ENCODE peak calls at places on chromosomes 2 and 18, in four cellular contexts. H is spleen, M is prostate gland, Q is sigmoid colon. N is an unnamed sample.

GRCh38 chr2:110837421-110838409 is 105.3 kb downstream of the ACOXL start:
- DNase-seq in H (no peak), M (no peak), Q (no peak), N (no peak)

GRCh38 chr18:11167778-11168177 is 18.4 kb upstream of the PIEZO2 start:
- DNase-seq in H (no peak), M (no peak), Q (no peak), N (no peak)

GRCh38 chr2:24652265-24653232 is 140.6 kb downstream of the PTRHD1 start:
- DNase-seq in H (no peak), M (no peak), Q (no peak), N (no peak)

GRCh38 chr18:78352905-78353304 is 626.7 kb upstream of the SALL3 start:
- DNase-seq in H (no peak), M (no peak), Q (no peak), N (no peak)

GRCh38 chr2:175203621-175204496 is 22.3 kb upstream of the ATP5MC3 start:
- DNase-seq in H (peak; percentile 76), M (peak; percentile 27), Q (peak; percentile 71), N (no peak)

GRCh38 chr2:40103590-40103989 is 324.5 kb upstream of the THUMPD2 start:
- DNase-seq in H (no peak), M (no peak), Q (no peak), N (no peak)

GRCh38 chr2:118430510-118431187 is 342.4 kb downstream of the INSIG2 start:
- DNase-seq in H (no peak), M (no peak), Q (no peak), N (no peak)

GRCh38 chr18:22063077-22063476 is 106.3 kb upstream of the GATA6 start:
- DNase-seq in H (no peak), M (no peak), Q (no peak), N (no peak)

GRCh38 chr2:24909555-24910177 is 10.4 kb downstream of the ADCY3 start:
- DNase-seq in H (no peak), M (no peak), Q (no peak), N (no peak)

GRCh38 chr2:72937356-72937669 is 20.0 kb downstream of the EMX1 start:
- DNase-seq in H (no peak), M (no peak), Q (no peak), N (no peak)

GRCh38 chr18:79616651-79617518 is 62.7 kb upstream of the CTDP1 start:
- DNase-seq in H (peak; percentile 67), M (no peak), Q (peak; percentile 67), N (no peak)

GRCh38 chr2:28137221-28137620 is 246.7 kb downstream of the BABAM2 start:
- DNase-seq in H (no peak), M (peak; percentile 80), Q (peak; percentile 85), N (no peak)

GRCh38 chr2:10541081-10541480 is 93.0 kb upstream of the ODC1 start:
- DNase-seq in H (no peak), M (no peak), Q (no peak), N (no peak)

GRCh38 chr2:50614056-50614455 is 417.9 kb downstream of the NRXN1 start:
- DNase-seq in H (no peak), M (no peak), Q (no peak), N (no peak)

GRCh38 chr2:176157499-176158305 is 595 bp downstream of the HOXD3 start:
- DNase-seq in H (no peak), M (no peak), Q (no peak), N (no peak)

GRCh38 chr2:130928385-130928784 is 91.7 kb downstream of the ARHGEF4 start:
- DNase-seq in H (no peak), M (no peak), Q (no peak), N (no peak)

GRCh38 chr18:55458456-55459238 is 129.3 kb downstream of the TCF4 start:
- DNase-seq in H (no peak), M (no peak), Q (no peak), N (no peak)

GRCh38 chr2:44430340-44430739 is 68.6 kb downstream of the CAMKMT start:
- DNase-seq in H (no peak), M (no peak), Q (no peak), N (no peak)

GRCh38 chr2:144111443-144111842 is 408.5 kb downstream of the ZEB2 start:
- DNase-seq in H (no peak), M (no peak), Q (no peak), N (no peak)

GRCh38 chr2:225165052-225165451 is 122.8 kb upstream of the DOCK10 start:
- DNase-seq in H (no peak), M (no peak), Q (no peak), N (no peak)

GRCh38 chr2:6747433-6747832 is 118.3 kb downstream of the CMPK2 start:
- DNase-seq in H (no peak), M (no peak), Q (no peak), N (no peak)

GRCh38 chr2:3585239-3586109 is 9.4 kb upstream of the COLEC11 start:
- DNase-seq in H (no peak), M (no peak), Q (peak; percentile 84), N (no peak)

GRCh38 chr2:156342252-156343095 is 10.0 kb upstream of the NR4A2 start:
- DNase-seq in H (peak; percentile 96), M (peak; percentile 93), Q (peak; percentile 99), N (peak; percentile 70)

GRCh38 chr2:200253631-200254030 is 52.9 kb upstream of the SPATS2L start:
- DNase-seq in H (no peak), M (peak; percentile 36), Q (no peak), N (no peak)

GRCh38 chr2:235769046-235769445 is 275.2 kb downstream of the AGAP1 start:
- DNase-seq in H (no peak), M (no peak), Q (peak; percentile 53), N (no peak)

GRCh38 chr18:74734013-74734444 is 136.4 kb downstream of the ZNF407 start:
- DNase-seq in H (no peak), M (no peak), Q (no peak), N (no peak)

GRCh38 chr2:46663614-46664013 is 184.2 kb downstream of the TMEM247 start:
- DNase-seq in H (no peak), M (no peak), Q (peak; percentile 71), N (no peak)

GRCh38 chr2:148021059-148021985 is at the start of gene MBD5:
- DNase-seq in H (peak; percentile 88), M (peak; percentile 14), Q (peak; percentile 72), N (peak; percentile 11)

GRCh38 chr2:112152476-112153178 is 14.4 kb downstream of the FBLN7 start:
- DNase-seq in H (no peak), M (no peak), Q (no peak), N (no peak)

GRCh38 chr2:236061899-236062298 is 106.3 kb downstream of the GBX2 start:
- DNase-seq in H (no peak), M (no peak), Q (no peak), N (no peak)

GRCh38 chr18:750456-750855 is 38.0 kb upstream of the ENOSF1 start:
- DNase-seq in H (no peak), M (no peak), Q (no peak), N (no peak)

GRCh38 chr18:29780814-29781213 is 1261.7 kb downstream of the DSC3 start:
- DNase-seq in H (no peak), M (no peak), Q (no peak), N (no peak)

GRCh38 chr2:8552264-8552913 is 129.5 kb upstream of the ID2 start:
- DNase-seq in H (peak; percentile 80), M (no peak), Q (peak; percentile 29), N (no peak)

GRCh38 chr2:134218928-134219707 is 34.8 kb upstream of the MGAT5 start:
- DNase-seq in H (peak; percentile 90), M (no peak), Q (no peak), N (no peak)

GRCh38 chr2:233938676-233939370 is 21.6 kb downstream of the TRPM8 start:
- DNase-seq in H (no peak), M (no peak), Q (no peak), N (no peak)

GRCh38 chr18:6198585-6198984 is 216.1 kb downstream of the L3MBTL4 start:
- DNase-seq in H (no peak), M (no peak), Q (no peak), N (no peak)

GRCh38 chr18:6200375-6200774 is 214.3 kb downstream of the L3MBTL4 start:
- DNase-seq in H (no peak), M (no peak), Q (no peak), N (no peak)

GRCh38 chr18:6199777-6200176 is 214.9 kb downstream of the L3MBTL4 start:
- DNase-seq in H (no peak), M (no peak), Q (no peak), N (no peak)

GRCh38 chr18:6194640-6195039 is 220.1 kb downstream of the L3MBTL4 start:
- DNase-seq in H (no peak), M (no peak), Q (no peak), N (no peak)
- TF ChIP-seq POLR2AphosphoS5 in H (no peak), M (no peak), Q (no peak), N (no peak)

GRCh38 chr18:13418013-13418710 is 199.6 kb downstream of the LDLRAD4 start:
- DNase-seq in H (no peak), M (no peak), Q (no peak), N (no peak)
- TF ChIP-seq POLR2A in H (no peak), M (no peak), Q (no peak), N (no peak)

GRCh38 chr2:242088471-242089212 is 219.1 kb downstream of the RTP5 start:
- DNase-seq in H (peak; percentile 99), M (peak; percentile 92), Q (peak; percentile 95), N (peak; percentile 75)
- TF ChIP-seq POLR2AphosphoS5 in H (peak; percentile 92), M (peak; percentile 91), Q (peak; percentile 83), N (no peak)

DNA sequence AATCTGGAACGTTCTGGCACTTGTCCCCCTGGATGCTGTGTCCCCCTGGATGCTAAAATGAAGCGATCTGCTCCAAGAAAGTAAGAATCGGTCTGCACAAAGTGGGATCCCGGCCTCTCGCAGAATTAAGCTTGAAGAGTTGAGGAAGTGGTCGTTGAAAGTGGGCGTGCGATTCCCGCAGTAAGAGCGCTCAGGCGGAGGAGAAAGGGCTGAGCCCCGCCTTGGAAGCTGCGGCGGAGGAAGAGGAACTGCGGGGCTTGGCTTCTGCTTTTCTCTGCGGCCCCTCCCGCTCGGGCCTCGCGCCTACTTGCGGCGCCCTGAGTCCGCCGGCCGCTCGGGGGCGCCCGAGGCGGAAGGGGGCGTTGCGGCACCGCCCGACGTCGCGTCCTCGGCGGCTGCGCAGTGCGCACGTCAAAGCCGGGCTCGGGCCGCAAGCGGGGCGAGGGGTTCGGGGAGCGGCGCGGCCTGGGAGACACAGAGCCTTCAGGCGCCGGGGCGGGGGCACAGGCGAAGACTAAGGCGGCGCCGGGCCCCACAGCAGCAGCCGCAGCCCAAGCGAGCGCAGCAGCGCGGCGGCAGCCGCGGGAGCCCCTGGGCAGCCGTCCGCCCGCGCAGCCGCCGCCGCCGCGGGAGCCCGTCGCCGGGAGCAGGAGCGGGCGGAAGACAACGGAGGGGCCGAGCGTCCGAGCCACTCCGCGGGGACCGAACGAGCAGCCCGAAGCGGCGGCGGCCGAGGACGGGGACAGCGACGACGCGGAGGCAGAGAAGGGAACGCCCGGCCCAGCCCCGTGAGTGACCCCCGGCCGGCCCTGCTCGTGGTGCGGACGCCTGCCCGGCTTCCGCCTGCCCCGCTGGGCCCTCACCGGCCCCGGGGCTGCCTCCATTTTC is at the start of gene CAB39:
- DNase-seq in H (peak; percentile 98), M (peak; percentile 83), Q (peak; percentile 93), N (peak; percentile 88)
- TF ChIP-seq POLR2A in H (no peak), M (peak; percentile 86), Q (peak; percentile 20), N (peak; percentile 64)

N was measured in GM12892.